ENCODE peak calls at places on chromosome 14, in six cellular contexts. X is amygdala; V is adipocyte; P is choroid plexus epithelial cell; N is CD4-positive, alpha-beta T cell; S is osteocyte. B is an unnamed sample.

GRCh38 chr14:40447032-40447431 is 1014.8 kb upstream of the FBXO33 start:
- DNase-seq in X (no peak), V (no peak), P (no peak), N (no peak), S (no peak), B (no peak)

GRCh38 chr14:79515158-79515557 is 696.1 kb downstream of the DIO2 start:
- DNase-seq in X (no peak), V (no peak), P (peak), N (no peak), S (no peak), B (no peak)

GRCh38 chr14:49766839-49767238 is 1.1 kb upstream of the KLHDC2 start:
- DNase-seq in X (no peak), V (peak), P (no peak), N (no peak), S (no peak), B (no peak)

GRCh38 chr14:68396411-68396930 is 396.4 kb downstream of the ZFP36L1 start:
- DNase-seq in X (no peak), V (no peak), P (no peak), N (no peak), S (no peak), B (no peak)

GRCh38 chr14:58659846-58660245 is 22.1 kb downstream of the DACT1 start:
- DNase-seq in X (no peak), V (no peak), P (no peak), N (no peak), S (no peak), B (no peak)

GRCh38 chr14:92397140-92397815 is 74.3 kb downstream of the SLC24A4 start:
- DNase-seq in X (peak), V (peak), P (no peak), N (no peak), S (no peak), B (no peak)

GRCh38 chr14:103894034-103894722 is 34.1 kb upstream of the TDRD9 start:
- DNase-seq in X (no peak), V (no peak), P (no peak), N (no peak), S (no peak), B (no peak)

GRCh38 chr14:99564256-99564902 is 39.6 kb downstream of the CCDC85C start:
- DNase-seq in X (peak), V (peak), P (peak), N (no peak), S (no peak), B (no peak)

GRCh38 chr14:58737511-58737910 is 99.7 kb downstream of the DACT1 start:
- DNase-seq in X (no peak), V (no peak), P (no peak), N (no peak), S (no peak), B (no peak)

GRCh38 chr14:47194051-47194450 is 481.4 kb downstream of the MDGA2 start:
- DNase-seq in X (no peak), V (no peak), P (peak), N (no peak), S (no peak), B (no peak)

GRCh38 chr14:50062438-50063039 is 53.8 kb downstream of the VCPKMT start:
- DNase-seq in X (no peak), V (peak), P (peak), N (peak), S (no peak), B (no peak)

GRCh38 chr14:51862171-51862838 is 1.9 kb downstream of the GNG2 start:
- DNase-seq in X (no peak), V (no peak), P (no peak), N (no peak), S (no peak), B (no peak)

GRCh38 chr14:68819260-68819691 is 26.4 kb upstream of the ZFP36L1 start:
- DNase-seq in X (no peak), V (peak), P (peak), N (no peak), S (no peak), B (no peak)

GRCh38 chr14:23377201-23377550 is 330 bp downstream of the CMTM5 start:
- DNase-seq in X (no peak), V (no peak), P (no peak), N (no peak), S (no peak), B (no peak)

GRCh38 chr14:89419973-89420482 is 3.0 kb upstream of the FOXN3 start:
- DNase-seq in X (no peak), V (no peak), P (no peak), N (no peak), S (no peak), B (no peak)

GRCh38 chr14:91202234-91202974 is 42.1 kb downstream of the GPR68 start:
- DNase-seq in X (no peak), V (no peak), P (no peak), N (no peak), S (no peak), B (no peak)

GRCh38 chr14:29111554-29111953 is 345.0 kb downstream of the FOXG1 start:
- DNase-seq in X (no peak), V (no peak), P (no peak), N (no peak), S (no peak), B (no peak)